ENCODE peak calls at places on chromosomes 11 and 22, in ten cellular contexts. N is stimulated activated CD4-positive, alpha-beta T cell treated with anti-CD3 and anti-CD28 coated beads, Interleukin-1b, Interleukin-23, amount 100 ng/mL, for 24 hours; D is GM23338; G is Caco-2; B is anterior cingulate cortex; T is A673; M is amniotic stem cell; S is activated CD4-positive, alpha-beta T cell treated with anti-CD3 and anti-CD28 coated beads for 1 hour; Q is HFFc6; A is activated naive CD4-positive, alpha-beta T cell treated with anti-CD3 and anti-CD28 coated beads, Interleukin-2, amount 10 ng/mL, durations not matched to agents 7 days and 5 days. O is an unnamed sample.

GRCh38 chr11:93652161-93652597 is 9.3 kb upstream of the CEP295 start:
- DNase-seq in N (peak), A (peak), T (peak), M (no peak), S (no peak), B (no peak), Q (peak), G (no peak), D (peak), O (peak)

GRCh38 chr11:74462009-74462408 is 5.3 kb downstream of the KCNE3 start:
- DNase-seq in N (no peak), D (peak), M (no peak), T (no peak), B (no peak), Q (no peak), S (no peak), G (peak), A (no peak), O (peak)

GRCh38 chr22:31337178-31337577 is 9.0 kb downstream of the PATZ1 start:
- DNase-seq in S (no peak), N (no peak), B (no peak), Q (peak), G (no peak), A (peak), M (no peak), T (no peak), D (no peak), O (no peak)

GRCh38 chr22:26648011-26648497 is 9.3 kb upstream of the MIAT start:
- DNase-seq in M (no peak), T (no peak), N (no peak), G (no peak), A (peak), S (peak), D (peak), B (no peak), Q (no peak), O (peak)

GRCh38 chr11:102287963-102288744 is 29.1 kb upstream of the BIRC3 start:
- DNase-seq in N (no peak), A (peak), G (peak), D (peak), B (peak), M (peak), Q (peak), S (no peak), T (peak), O (peak)

GRCh38 chr11:1055109-1055703 is 18.7 kb upstream of the MUC6 start:
- DNase-seq in D (no peak), M (no peak), N (no peak), S (peak), Q (no peak), T (no peak), A (no peak), B (no peak), G (no peak), O (no peak)

GRCh38 chr11:76698321-76699043 is 27.9 kb upstream of the LRRC32 start:
- DNase-seq in G (no peak), D (peak), B (no peak), N (no peak), Q (no peak), M (no peak), S (no peak), A (peak), T (peak), O (peak)

GRCh38 chr11:77035580-77035979 is 1.4 kb downstream of the B3GNT6 start:
- DNase-seq in D (no peak), G (no peak), T (no peak), S (no peak), M (no peak), A (no peak), N (no peak), B (no peak), Q (no peak), O (no peak)

GRCh38 chr11:129611661-129612566 is 203.7 kb upstream of the TMEM45B start:
- DNase-seq in A (no peak), T (no peak), G (no peak), N (no peak), D (no peak), M (no peak), S (no peak), B (no peak), Q (no peak), O (peak)

GRCh38 chr11:63489879-63490278 is 1.1 kb downstream of the PLAAT5 start:
- DNase-seq in G (no peak), B (no peak), Q (no peak), M (no peak), S (no peak), A (no peak), D (peak), N (no peak), T (no peak), O (peak)

GRCh38 chr11:473975-474785 is 24.1 kb downstream of the PTDSS2 start:
- DNase-seq in N (no peak), D (no peak), Q (no peak), M (no peak), G (no peak), T (no peak), B (no peak), S (no peak), A (no peak), O (no peak)

GRCh38 chr11:61472282-61472681 is 36.3 kb upstream of the LRRC10B start:
- DNase-seq in M (no peak), S (no peak), D (no peak), B (no peak), N (no peak), Q (no peak), A (no peak), G (no peak), T (no peak), O (no peak)

GRCh38 chr11:2834893-2835767 is 50.4 kb downstream of the CDKN1C start:
- DNase-seq in Q (no peak), G (no peak), A (no peak), S (no peak), N (no peak), B (no peak), M (no peak), D (no peak), T (no peak), O (no peak)

GRCh38 chr22:50731811-50732624 is 6.0 kb upstream of the ACR start:
- DNase-seq in T (peak), D (peak), B (no peak), G (peak), S (peak), A (peak), Q (peak), N (peak), M (no peak), O (peak)

GRCh38 chr11:24312464-24313238 is 184.2 kb upstream of the LUZP2 start:
- DNase-seq in S (no peak), Q (no peak), A (no peak), N (no peak), G (no peak), D (no peak), T (peak), B (no peak), M (no peak), O (no peak)

GRCh38 chr11:118883368-118884071 is at the start of gene CXCR5:
- DNase-seq in T (no peak), Q (no peak), S (peak), A (no peak), G (no peak), M (no peak), B (no peak), D (no peak), N (no peak), O (no peak)

GRCh38 chr11:117010808-117011540 is 87.3 kb downstream of the SIK3 start:
- DNase-seq in S (no peak), B (no peak), M (peak), G (no peak), D (no peak), N (no peak), T (peak), A (no peak), Q (peak), O (no peak)

GRCh38 chr22:37079668-37080171 is 28.2 kb downstream of the KCTD17 start:
- DNase-seq in Q (peak), A (peak), G (no peak), S (peak), M (no peak), D (no peak), B (no peak), N (peak), T (peak), O (no peak)

GRCh38 chr22:35480143-35480542 is 60.5 kb upstream of the RASD2 start:
- DNase-seq in N (no peak), T (peak), B (no peak), Q (peak), S (no peak), D (no peak), M (no peak), G (no peak), A (no peak), O (no peak)

GRCh38 chr11:104995001-104995408 is 26.6 kb upstream of the CASP4 start:
- DNase-seq in D (no peak), Q (no peak), T (peak), B (no peak), M (no peak), G (no peak), S (no peak), A (no peak), N (no peak), O (no peak)

GRCh38 chr11:61056566-61056965 is 45.7 kb upstream of the CD5 start:
- DNase-seq in A (peak), B (no peak), S (no peak), Q (no peak), T (no peak), G (peak), D (peak), N (no peak), M (no peak), O (peak)

GRCh38 chr11:18295316-18295715 is 26.6 kb downstream of the HPS5 start:
- DNase-seq in G (no peak), A (no peak), Q (no peak), T (no peak), N (no peak), D (no peak), B (no peak), M (no peak), S (no peak), O (no peak)

GRCh38 chr11:131865860-131866259 is 495.4 kb downstream of the NTM start:
- DNase-seq in G (no peak), M (no peak), D (no peak), Q (no peak), N (no peak), B (no peak), A (no peak), S (no peak), T (no peak), O (no peak)

GRCh38 chr22:35835998-35836691 is 118.5 kb downstream of the APOL5 start:
- DNase-seq in A (no peak), G (peak), T (peak), N (no peak), S (no peak), M (peak), Q (peak), D (peak), B (peak), O (peak)

GRCh38 chr11:47099213-47099917 is 77.3 kb downstream of the ARFGAP2 start:
- DNase-seq in T (peak), N (no peak), Q (no peak), M (no peak), A (no peak), B (no peak), S (no peak), D (no peak), G (no peak), O (no peak)

GRCh38 chr11:10328314-10329090 is 23.6 kb downstream of the ADM start:
- DNase-seq in N (no peak), S (no peak), M (no peak), T (peak), B (no peak), A (no peak), G (peak), Q (peak), D (no peak), O (no peak)

GRCh38 chr11:64413417-64413816 is 54.5 kb downstream of the RPS6KA4 start:
- DNase-seq in B (no peak), T (no peak), D (no peak), A (no peak), G (no peak), N (no peak), M (no peak), S (no peak), Q (no peak), O (no peak)

GRCh38 chr11:7220636-7221035 is 31.1 kb upstream of the SYT9 start:
- DNase-seq in D (peak), S (no peak), T (no peak), Q (no peak), M (no peak), B (no peak), G (no peak), A (no peak), N (no peak), O (no peak)